ENCODE peak calls at places on chromosome 14, in eight cellular contexts. I, V, D, J, O, L, S and Y are unnamed samples.

GRCh38 chr14:95835331-95835730 is 41.3 kb upstream of the TUNAR start:
- DNase-seq in D (no peak), O (no peak), V (no peak), S (no peak), L (no peak), J (no peak), I (no peak), Y (no peak)

GRCh38 chr14:50070840-50071548 is 45.4 kb downstream of the VCPKMT start:
- DNase-seq in S (no peak), I (no peak), V (no peak), D (no peak), J (no peak), O (no peak), L (no peak), Y (no peak)

GRCh38 chr14:65160091-65160490 is 57.8 kb upstream of the MAX start:
- DNase-seq in D (no peak), L (no peak), S (no peak), O (no peak), I (no peak), J (no peak), V (no peak), Y (no peak)

GRCh38 chr14:58887931-58888330 is 250.2 kb downstream of the DACT1 start:
- DNase-seq in O (no peak), S (no peak), V (no peak), L (no peak), J (no peak), D (no peak), I (no peak), Y (no peak)

GRCh38 chr14:69363055-69363454 is 35.0 kb downstream of the ERH start:
- DNase-seq in L (no peak), D (peak), I (no peak), V (peak), J (peak), O (peak), S (no peak), Y (peak)

GRCh38 chr14:47438650-47439140 is 236.7 kb downstream of the MDGA2 start:
- DNase-seq in O (peak), J (no peak), S (no peak), I (no peak), D (no peak), V (no peak), L (no peak), Y (no peak)

GRCh38 chr14:96297000-96297399 is 41.0 kb downstream of the BDKRB1 start:
- DNase-seq in I (no peak), V (no peak), L (no peak), S (no peak), O (peak), J (peak), D (no peak), Y (no peak)

GRCh38 chr14:96380735-96381134 is 11.2 kb upstream of the AK7 start:
- DNase-seq in V (no peak), J (no peak), S (no peak), I (peak), O (no peak), L (no peak), D (no peak), Y (no peak)

GRCh38 chr14:68495101-68495637 is 297.7 kb downstream of the ZFP36L1 start:
- DNase-seq in J (no peak), L (no peak), I (no peak), D (no peak), O (no peak), S (no peak), V (no peak), Y (no peak)

GRCh38 chr14:100076133-100076532 is 10.9 kb downstream of the EVL start:
- DNase-seq in O (no peak), L (no peak), V (no peak), J (peak), D (no peak), S (no peak), I (peak), Y (peak)

GRCh38 chr14:66944872-66945271 is 244.4 kb upstream of the GARIN2 start:
- DNase-seq in J (peak), I (peak), V (no peak), O (peak), D (peak), S (no peak), L (no peak), Y (no peak)

GRCh38 chr14:63492391-63492790 is 50.8 kb downstream of the PPP2R5E start:
- DNase-seq in J (peak), V (no peak), D (no peak), S (no peak), O (peak), I (no peak), L (no peak), Y (no peak)

GRCh38 chr14:51807355-51807754 is 53.1 kb upstream of the GNG2 start:
- DNase-seq in D (no peak), I (no peak), J (peak), V (no peak), L (no peak), O (peak), S (no peak), Y (peak)

GRCh38 chr14:34423445-34423844 is 38.6 kb downstream of the SPTSSA start:
- DNase-seq in L (no peak), D (no peak), I (no peak), V (no peak), S (no peak), J (no peak), O (no peak), Y (peak)

GRCh38 chr14:69298131-69299071 is 38.4 kb downstream of the GALNT16 start:
- DNase-seq in S (no peak), D (no peak), I (no peak), V (no peak), L (peak), O (no peak), J (no peak), Y (no peak)

GRCh38 chr14:62988967-62989366 is 56.3 kb downstream of the KCNH5 start:
- DNase-seq in V (no peak), J (no peak), D (no peak), I (no peak), L (no peak), O (peak), S (no peak), Y (no peak)

GRCh38 chr14:69010632-69011031 is 31.5 kb upstream of the ACTN1 start:
- DNase-seq in L (no peak), S (no peak), O (no peak), V (no peak), D (no peak), J (peak), I (no peak), Y (no peak)

GRCh38 chr14:77752799-77753516 is 8.0 kb downstream of the SNW1 start:
- DNase-seq in L (no peak), I (no peak), J (peak), S (no peak), O (no peak), V (no peak), D (no peak), Y (no peak)

GRCh38 chr14:77023001-77023996 is 5.2 kb downstream of the IRF2BPL start:
- DNase-seq in J (peak), O (peak), L (no peak), V (no peak), I (no peak), D (peak), S (peak), Y (peak)

GRCh38 chr14:103770902-103771301 is 55.3 kb downstream of the ZFYVE21 start:
- DNase-seq in L (no peak), D (no peak), V (no peak), I (no peak), J (no peak), S (no peak), O (no peak), Y (no peak)

GRCh38 chr14:69464829-69465228 is 19.7 kb upstream of the PLEKHD1 start:
- DNase-seq in S (no peak), I (no peak), V (no peak), O (peak), D (no peak), J (peak), L (no peak), Y (no peak)

GRCh38 chr14:97267509-97267908 is 470.3 kb downstream of the VRK1 start:
- DNase-seq in I (no peak), L (no peak), S (no peak), O (peak), J (no peak), V (no peak), D (no peak), Y (no peak)

GRCh38 chr14:100738704-100739131 is 12.0 kb downstream of the DLK1 start:
- DNase-seq in L (peak), V (no peak), O (no peak), S (no peak), I (no peak), J (no peak), D (no peak), Y (no peak)

GRCh38 chr14:72830786-72831583 is 62.9 kb downstream of the DPF3 start:
- DNase-seq in O (peak), I (no peak), L (no peak), D (peak), S (no peak), V (no peak), J (peak), Y (no peak)

GRCh38 chr14:32940066-32940651 is 1.5 kb downstream of the NPAS3 start:
- DNase-seq in I (no peak), D (no peak), L (no peak), V (no peak), S (no peak), O (peak), J (peak), Y (no peak)

GRCh38 chr14:60095781-60096450 is 4.2 kb downstream of the PCNX4 start:
- DNase-seq in I (no peak), L (no peak), O (peak), D (no peak), V (no peak), S (no peak), J (peak), Y (no peak)

GRCh38 chr14:105123981-105124836 is 44.4 kb downstream of the JAG2 start:
- DNase-seq in S (no peak), L (peak), O (no peak), J (no peak), V (no peak), I (no peak), D (no peak), Y (no peak)

GRCh38 chr14:105128059-105128458 is 40.5 kb downstream of the JAG2 start:
- DNase-seq in D (no peak), S (peak), L (peak), J (no peak), V (no peak), I (no peak), O (no peak), Y (no peak)

GRCh38 chr14:105124837-105125222 is 43.7 kb downstream of the JAG2 start:
- DNase-seq in I (no peak), D (no peak), S (no peak), L (peak), V (no peak), O (no peak), J (no peak), Y (no peak)

GRCh38 chr14:105126970-105127307 is 41.6 kb downstream of the JAG2 start:
- DNase-seq in S (peak), O (no peak), I (no peak), V (no peak), J (no peak), D (no peak), L (peak), Y (no peak)

DNA sequence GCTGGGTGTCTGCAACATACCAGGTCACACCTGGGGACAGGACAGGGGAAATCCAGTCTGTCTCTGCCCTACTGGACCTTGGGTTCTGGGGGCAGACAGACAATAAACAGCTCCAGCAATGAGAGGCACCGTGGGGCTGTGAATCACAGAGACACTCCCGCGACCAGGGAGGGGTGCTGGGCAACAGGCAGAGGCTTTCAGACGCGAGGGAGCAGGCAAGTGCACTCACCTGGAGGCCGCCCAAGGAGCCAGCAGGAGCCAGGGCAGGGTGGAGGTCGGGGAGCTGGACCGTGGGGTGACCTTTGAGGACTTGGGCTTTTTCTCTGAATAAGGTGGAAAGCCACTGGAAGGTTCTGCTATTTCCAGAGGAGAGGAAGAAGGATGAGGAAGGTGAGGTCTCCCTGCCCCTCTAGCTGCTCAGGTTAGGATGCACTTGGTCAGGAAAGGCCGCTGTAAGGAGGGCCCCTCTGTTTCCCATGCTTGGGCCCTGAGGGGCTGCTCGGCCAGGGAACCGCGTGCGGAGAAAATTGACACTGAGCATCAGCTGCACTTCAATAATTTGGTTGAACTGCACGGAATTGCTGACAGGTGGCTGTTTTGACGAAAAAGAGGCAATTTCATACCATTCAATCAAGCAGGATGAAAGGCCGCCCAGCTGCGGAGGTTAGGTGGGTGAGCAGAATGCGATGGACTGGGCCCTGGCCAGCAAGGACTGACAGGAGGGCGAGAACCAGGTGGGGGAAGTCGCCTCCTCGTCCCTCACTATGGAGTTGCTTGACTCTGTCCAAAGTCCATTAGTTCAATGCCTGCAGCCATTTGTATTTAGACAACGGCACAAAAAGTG is 42.2 kb downstream of the JAG2 start:
- DNase-seq in O (no peak), J (no peak), D (no peak), V (no peak), S (peak), L (peak), I (no peak), Y (no peak)
- TF ChIP-seq CTCF in O (no peak), J (no peak), D (no peak), V (no peak), S (no peak), L (no peak), I (no peak), Y (no peak)

GRCh38 chr14:91350813-91351507 is 66.7 kb downstream of the CCDC88C start:
- DNase-seq in D (no peak), S (no peak), V (no peak), I (no peak), L (no peak), J (no peak), O (no peak), Y (no peak)

GRCh38 chr14:91348861-91349465 is 68.7 kb downstream of the CCDC88C start:
- DNase-seq in D (no peak), S (no peak), I (no peak), J (peak), O (no peak), V (no peak), L (no peak), Y (no peak)

GRCh38 chr14:91351508-91351853 is 66.1 kb downstream of the CCDC88C start:
- DNase-seq in L (no peak), J (no peak), O (no peak), S (no peak), I (no peak), V (no peak), D (no peak), Y (no peak)

GRCh38 chr14:91349481-91350074 is 68.0 kb downstream of the CCDC88C start:
- DNase-seq in L (no peak), O (no peak), J (no peak), D (no peak), S (no peak), I (peak), V (no peak), Y (no peak)

DNA sequence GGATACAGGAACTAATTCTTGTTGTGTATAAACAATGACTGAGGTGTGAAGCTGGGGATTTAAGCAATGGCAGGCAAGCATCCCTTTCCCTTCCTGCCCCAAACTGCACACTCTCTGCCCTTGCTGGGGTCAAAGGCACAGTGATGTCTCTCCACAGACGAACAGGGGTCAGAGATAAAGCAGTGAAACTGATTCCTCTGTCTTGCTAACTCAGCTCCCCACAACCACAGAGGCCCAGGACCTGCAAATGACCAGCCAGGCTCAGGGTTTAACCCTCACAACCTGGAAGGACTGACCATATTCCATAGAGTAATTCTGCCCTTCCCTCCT is 67.2 kb downstream of the CCDC88C start:
- DNase-seq in I (no peak), L (no peak), O (no peak), J (no peak), V (no peak), S (no peak), D (no peak), Y (no peak)
- H3K4me3 ChIP-seq in I (peak), L (no peak), O (no peak), J (no peak), V (no peak), S (peak), D (no peak), Y (no peak)

DNA sequence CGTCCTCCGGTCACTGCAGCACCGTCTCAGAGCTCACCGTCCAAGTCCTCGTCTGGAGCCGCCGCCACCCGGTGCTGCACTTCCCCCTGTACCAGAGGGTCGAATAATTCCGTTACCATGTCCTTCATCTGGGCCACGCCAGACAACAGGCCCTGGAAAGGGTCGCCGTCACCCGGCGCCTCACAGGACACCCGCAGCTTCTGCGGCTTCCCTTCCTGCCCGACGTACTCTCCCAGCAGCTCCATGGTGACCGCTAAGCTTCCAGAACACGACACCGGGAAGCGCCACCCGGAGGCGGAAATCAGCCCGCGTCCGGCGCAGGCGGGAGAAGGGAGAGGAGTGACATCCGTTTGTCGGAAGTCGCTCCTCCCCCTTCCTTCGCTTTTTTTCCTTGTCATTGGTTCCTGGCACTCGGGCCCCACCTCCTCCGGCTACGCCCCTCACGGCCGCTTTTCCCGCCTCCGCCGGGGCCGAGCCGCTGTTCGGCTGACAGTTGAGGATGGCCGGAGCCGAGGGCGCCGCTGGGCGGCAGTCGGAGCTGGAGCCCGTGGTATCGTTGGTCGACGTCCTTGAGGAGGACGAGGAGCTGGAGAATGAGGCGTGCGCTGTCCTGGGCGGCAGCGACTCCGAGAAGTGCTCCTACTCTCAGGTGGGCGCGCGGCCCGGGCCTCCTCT is at the start of the genes GON7 and UBR7:
- DNase-seq in S (peak), V (peak), D (peak), I (peak), J (peak), O (peak), L (peak), Y (peak)
- TF ChIP-seq CTCF in S (peak), V (peak), D (no peak), I (peak), J (peak), O (no peak), L (peak), Y (peak)

GRCh38 chr14:28772613-28773012 is 6.0 kb downstream of the FOXG1 start:
- DNase-seq in I (no peak), O (no peak), S (no peak), V (no peak), J (no peak), D (no peak), L (no peak), Y (no peak)

GRCh38 chr14:28773176-28773575 is 6.6 kb downstream of the FOXG1 start:
- DNase-seq in I (no peak), O (no peak), S (no peak), L (no peak), V (no peak), J (no peak), D (no peak), Y (no peak)

GRCh38 chr14:28776482-28777266 is 10.1 kb downstream of the FOXG1 start:
- DNase-seq in D (no peak), S (no peak), O (no peak), J (no peak), L (no peak), I (no peak), V (no peak), Y (no peak)

GRCh38 chr14:28774764-28775738 is 8.5 kb downstream of the FOXG1 start:
- DNase-seq in L (no peak), J (no peak), V (no peak), D (no peak), O (no peak), I (no peak), S (no peak), Y (no peak)

GRCh38 chr14:28773917-28774691 is 7.5 kb downstream of the FOXG1 start:
- DNase-seq in S (no peak), D (peak), I (peak), O (peak), L (no peak), J (peak), V (no peak), Y (no peak)
- H3K4me3 ChIP-seq in S (no peak), D (no peak), I (no peak), O (peak), L (no peak), J (peak), V (no peak), Y (no peak)

GRCh38 chr14:23068792-23069412 is 11.6 kb upstream of the CDH24 start:
- DNase-seq in J (peak), S (peak), V (peak), L (peak), O (peak), I (no peak), D (peak), Y (peak)
- TF ChIP-seq CTCF in J (peak), S (peak), V (peak), L (peak), O (peak), I (peak), D (peak), Y (peak)

GRCh38 chr14:30692669-30693068 is 70.5 kb downstream of the SCFD1 start:
- DNase-seq in L (no peak), V (no peak), O (no peak), I (no peak), S (no peak), J (no peak), D (no peak), Y (no peak)
- H3K4me3 ChIP-seq in L (no peak), V (no peak), O (no peak), I (no peak), S (no peak), J (no peak), D (no peak), Y (no peak)

GRCh38 chr14:54715244-54715643 is 148.3 kb downstream of the SAMD4A start:
- DNase-seq in V (no peak), S (no peak), I (no peak), O (no peak), J (peak), L (no peak), D (no peak), Y (no peak)
- TF ChIP-seq CTCF in V (peak), S (no peak), I (no peak), O (peak), J (peak), L (no peak), D (no peak), Y (no peak)

GRCh38 chr14:22565391-22565945 is 23.6 kb downstream of the DAD1 start:
- DNase-seq in J (no peak), D (no peak), S (no peak), I (peak), O (no peak), L (no peak), V (no peak), Y (no peak)
- H3K4me3 ChIP-seq in J (no peak), D (no peak), S (no peak), I (no peak), O (no peak), L (no peak), V (no peak), Y (no peak)

DNA sequence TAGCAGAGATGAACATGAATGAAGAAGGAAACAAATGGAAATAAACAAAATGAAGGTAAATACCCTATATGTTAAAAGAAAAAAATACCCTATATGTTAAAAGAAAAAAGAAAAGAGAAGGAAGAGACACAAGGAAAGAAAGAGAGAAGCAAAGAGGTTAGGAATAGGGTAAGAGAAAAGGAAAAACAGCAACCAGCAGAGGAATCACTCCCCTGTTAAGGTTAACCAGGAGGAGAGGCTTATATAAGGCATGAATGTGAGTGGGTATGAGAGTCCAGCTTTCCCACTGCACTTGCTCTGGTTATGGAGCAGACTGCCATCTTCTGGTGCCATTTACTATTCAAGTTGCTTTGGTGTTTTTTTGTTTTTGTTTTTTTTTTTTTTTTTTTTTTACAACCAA is 3.1 kb downstream of the PPP1R3E start:
- DNase-seq in O (peak), L (no peak), S (no peak), I (no peak), V (no peak), J (peak), D (peak), Y (peak)
- TF ChIP-seq CTCF in O (peak), L (no peak), S (no peak), I (peak), V (peak), J (peak), D (peak), Y (peak)